ENCODE peak calls at places on chromosomes 6 and 20, in ten cellular contexts. B is lower lobe of right lung, C is foreskin fibroblast, P is ascending aorta, U is AG09309, W is cardiac fibroblast, D is PC-3, K is H1, Y is BJ, L is brain microvascular endothelial cell. Z is an unnamed sample.

GRCh38 chr6:154292855-154293519 is 63.6 kb downstream of the IPCEF1 start:
- DNase-seq in B (no peak), C (peak; percentile 28), P (no peak), U (no peak), W (peak; percentile 71), D (peak; percentile 88), K (no peak), Y (peak; percentile 20), L (no peak), Z (peak; percentile 68)

GRCh38 chr6:93420163-93420806 is 926 bp upstream of the EPHA7 start:
- DNase-seq in B (no peak), C (no peak), P (no peak), U (no peak), W (no peak), D (no peak), K (no peak), Y (no peak), L (no peak), Z (no peak)

GRCh38 chr6:29627762-29628418 is 5.1 kb downstream of the GABBR1 start:
- DNase-seq in B (peak; percentile 67), C (peak; percentile 89), P (no peak), U (peak; percentile 41), W (peak; percentile 95), D (peak; percentile 13), K (peak; percentile 81), Y (no peak), L (peak; percentile 69), Z (peak; percentile 68)

GRCh38 chr6:150153905-150154492 is 11.2 kb downstream of the PPP1R14C start:
- DNase-seq in B (no peak), C (no peak), P (no peak), U (no peak), W (peak; percentile 14), D (peak; percentile 11), K (no peak), Y (no peak), L (no peak), Z (no peak)

GRCh38 chr20:58127731-58128130 is 100.7 kb downstream of the ANKRD60 start:
- DNase-seq in B (no peak), C (peak; percentile 96), P (no peak), U (peak; percentile 41), W (peak; percentile 60), D (peak; percentile 100), K (no peak), Y (peak; percentile 40), L (peak; percentile 83), Z (no peak)

GRCh38 chr6:83429857-83430605 is 820 bp downstream of the ME1 start:
- DNase-seq in B (peak; percentile 55), C (peak; percentile 14), P (no peak), U (no peak), W (peak; percentile 32), D (peak; percentile 59), K (no peak), Y (no peak), L (peak; percentile 49), Z (no peak)

GRCh38 chr20:45407067-45407745 is 883 bp upstream of the DBNDD2 start:
- DNase-seq in B (no peak), C (no peak), P (no peak), U (no peak), W (peak; percentile 32), D (no peak), K (no peak), Y (no peak), L (peak; percentile 43), Z (no peak)

GRCh38 chr6:3311798-3312197 is 53.1 kb downstream of the PSMG4 start:
- DNase-seq in B (no peak), C (no peak), P (no peak), U (no peak), W (no peak), D (no peak), K (no peak), Y (no peak), L (no peak), Z (no peak)

GRCh38 chr6:33623895-33624381 is 2.8 kb downstream of the ITPR3 start:
- DNase-seq in B (no peak), C (no peak), P (no peak), U (no peak), W (no peak), D (no peak), K (no peak), Y (no peak), L (no peak), Z (no peak)
- TF ChIP-seq CTCF in B (no peak), C (no peak), P (no peak), U (no peak), W (no peak), D (no peak), K (no peak), Y (no peak), L (no peak), Z (no peak)

GRCh38 chr20:56989516-56989915 is 276.9 kb downstream of the BMP7 start:
- DNase-seq in B (no peak), C (no peak), P (no peak), U (no peak), W (no peak), D (peak; percentile 70), K (no peak), Y (no peak), L (peak; percentile 36), Z (no peak)

GRCh38 chr20:56986476-56986875 is 280.0 kb downstream of the BMP7 start:
- DNase-seq in B (no peak), C (no peak), P (no peak), U (no peak), W (no peak), D (no peak), K (no peak), Y (no peak), L (no peak), Z (no peak)

GRCh38 chr20:56987992-56988391 is 278.4 kb downstream of the BMP7 start:
- DNase-seq in B (no peak), C (no peak), P (no peak), U (no peak), W (peak; percentile 11), D (peak; percentile 80), K (no peak), Y (no peak), L (peak; percentile 71), Z (no peak)

GRCh38 chr20:56986931-56987720 is 279.3 kb downstream of the BMP7 start:
- DNase-seq in B (no peak), C (peak; percentile 51), P (no peak), U (no peak), W (peak; percentile 36), D (peak; percentile 90), K (no peak), Y (peak; percentile 17), L (peak; percentile 18), Z (no peak)

DNA sequence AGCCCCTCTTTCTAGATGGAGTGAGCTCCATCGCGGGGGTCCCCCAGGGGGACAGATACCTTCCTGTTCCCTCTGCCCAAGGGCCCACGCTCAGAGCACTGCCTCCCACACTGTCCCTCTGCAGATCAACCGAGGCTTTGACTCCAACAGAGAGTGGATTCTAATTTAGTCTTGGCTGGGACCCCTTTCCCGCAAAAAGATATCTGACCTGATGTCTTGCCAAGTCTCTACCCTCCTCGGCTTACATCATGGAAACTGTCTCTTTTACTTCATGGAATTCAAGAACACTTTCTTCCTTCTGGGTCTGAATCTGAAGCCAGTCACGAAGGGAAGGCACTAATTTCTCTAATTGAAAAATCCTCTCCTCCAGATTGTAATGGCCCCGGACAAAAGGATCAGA is 278.0 kb downstream of the BMP7 start:
- DNase-seq in B (no peak), C (no peak), P (no peak), U (no peak), W (peak; percentile 3), D (no peak), K (no peak), Y (no peak), L (no peak), Z (no peak)
- H3K4me3 ChIP-seq in B (no peak overlapping the region), C (no peak overlapping the region), P (no peak overlapping the region), U (no peak overlapping the region), W (no peak overlapping the region), D (peak overlapping the region; percentile 69), K (no peak overlapping the region), Y (no peak overlapping the region), L (no peak overlapping the region), Z (no peak overlapping the region)

GRCh38 chr6:15505463-15505918 is 157.3 kb downstream of the DTNBP1 start:
- DNase-seq in B (no peak), C (no peak), P (no peak), U (no peak), W (no peak), D (no peak), K (no peak), Y (no peak), L (no peak), Z (no peak)

GRCh38 chr6:15504581-15505350 is 158.1 kb downstream of the DTNBP1 start:
- DNase-seq in B (no peak), C (peak; percentile 92), P (no peak), U (peak; percentile 97), W (peak; percentile 98), D (peak; percentile 97), K (no peak), Y (peak; percentile 97), L (peak; percentile 94), Z (peak; percentile 97)

GRCh38 chr6:15502451-15503345 is 160.1 kb downstream of the DTNBP1 start:
- DNase-seq in B (no peak), C (no peak), P (no peak), U (no peak), W (peak; percentile 27), D (no peak), K (no peak), Y (no peak), L (no peak), Z (no peak)

GRCh38 chr6:15503346-15503680 is 159.5 kb downstream of the DTNBP1 start:
- DNase-seq in B (no peak), C (no peak), P (no peak), U (no peak), W (no peak), D (no peak), K (no peak), Y (no peak), L (no peak), Z (no peak)

DNA sequence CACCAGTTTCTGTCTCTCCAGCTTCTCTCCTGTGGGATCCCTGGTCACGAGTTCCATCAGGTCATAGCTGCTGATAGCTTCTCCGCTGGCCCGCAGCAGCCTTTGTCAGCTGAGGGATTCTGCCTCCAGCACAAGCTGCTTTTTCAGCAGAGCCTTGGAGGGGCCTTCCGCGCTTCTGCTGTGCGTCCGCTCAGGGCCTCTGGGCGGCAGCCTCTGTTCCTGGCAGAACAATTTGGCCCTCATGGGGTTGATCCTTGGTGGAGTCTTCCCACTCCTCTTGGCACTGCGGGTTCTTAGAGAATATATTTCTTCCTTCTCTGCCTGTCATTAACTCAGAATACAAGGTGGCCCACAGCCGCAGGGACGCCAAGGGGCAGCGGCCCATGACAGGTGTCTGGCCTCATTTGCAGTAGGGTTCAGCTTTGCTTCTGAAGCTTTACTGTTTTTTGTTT is 158.8 kb downstream of the DTNBP1 start:
- DNase-seq in B (no peak), C (no peak), P (no peak), U (no peak), W (peak; percentile 35), D (no peak), K (no peak), Y (no peak), L (peak; percentile 28), Z (no peak)
- TF ChIP-seq CTCF in B (peak; percentile 31), C (no peak), P (no peak), U (no peak), W (peak; percentile 28), D (no peak), K (no peak), Y (peak; percentile 6), L (peak; percentile 38), Z (no peak)

DNA sequence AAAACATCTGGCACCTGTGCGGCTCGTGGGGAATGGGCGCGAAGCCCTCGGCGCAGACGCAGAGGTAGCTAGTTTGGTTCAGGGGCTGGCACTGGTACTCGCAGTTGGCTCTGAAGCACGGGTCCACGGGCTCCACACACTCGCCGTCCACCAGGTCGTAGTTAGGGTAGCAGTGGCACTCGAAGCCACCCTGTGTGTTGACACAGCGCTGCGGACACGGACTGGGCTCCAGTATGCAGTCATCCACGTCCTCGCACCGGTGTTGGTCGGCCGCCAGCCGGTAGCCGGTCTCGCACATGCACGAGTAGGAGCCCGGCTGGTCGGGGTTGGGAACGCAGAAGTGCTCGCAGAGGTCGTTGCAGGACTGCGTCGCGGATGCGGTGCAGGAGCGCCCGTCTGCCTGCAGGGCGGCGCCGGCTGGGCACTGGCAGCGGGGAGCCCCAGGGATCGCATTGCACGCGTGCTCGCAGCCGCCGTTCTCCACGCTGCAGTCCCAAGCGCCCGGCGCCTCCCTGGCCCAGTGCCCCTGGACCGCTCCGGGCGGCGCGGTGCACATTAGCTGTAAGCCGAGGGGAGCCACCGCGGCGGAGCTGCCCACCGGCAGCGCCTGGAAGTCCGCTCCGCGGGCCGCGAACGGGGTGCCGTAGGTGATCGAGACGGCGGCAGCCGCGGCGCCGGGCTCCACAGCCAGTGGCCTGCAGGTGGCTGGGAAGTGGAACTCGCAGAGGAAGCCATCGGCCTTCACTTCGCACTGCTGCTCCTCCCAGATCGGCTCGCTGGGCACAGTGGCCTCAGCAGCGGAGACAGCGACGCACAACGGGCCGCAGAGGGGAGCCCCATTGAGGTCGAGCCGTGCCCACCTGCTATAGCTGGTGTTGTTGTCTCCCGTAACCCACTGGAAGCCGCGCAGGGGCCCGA is 930 bp downstream of the THBD start:
- DNase-seq in B (peak; percentile 89), C (peak; percentile 33), P (peak; percentile 35), U (no peak), W (peak; percentile 46), D (peak; percentile 55), K (no peak), Y (no peak), L (no peak), Z (no peak)
- H3K4me3 ChIP-seq in B (peak overlapping the region; percentile 69), C (peak overlapping the region; percentile 51), P (peak overlapping the region; percentile 78), U (peak overlapping the region; percentile 47), W (peak overlapping the region; percentile 51), D (peak overlapping the region; percentile 73), K (peak overlapping the region; percentile 47), Y (no peak overlapping the region), L (peak overlapping the region; percentile 65), Z (peak overlapping the region; percentile 34)